ENCODE peak calls at places on chromosomes 12 and 14, in five cellular contexts. One of them, this sample, is unnamed.

GRCh38 chr14:74792249-74793039 is 29.3 kb downstream of the YLPM1 start:
- DNase-seq in pancreas: no peak
- DNase-seq in left ventricle myocardium inferior: no peak
- DNase-seq in kidney epithelial cell: no peak
- DNase-seq in coronary artery: no peak
- DNase-seq in this sample: peak

GRCh38 chr14:89773151-89773550 is 181.4 kb downstream of the EFCAB11 start:
- DNase-seq in pancreas: no peak
- DNase-seq in left ventricle myocardium inferior: no peak
- DNase-seq in kidney epithelial cell: no peak
- DNase-seq in coronary artery: no peak
- DNase-seq in this sample: no peak

GRCh38 chr12:105935106-105935505 is 203.6 kb downstream of the NUAK1 start:
- DNase-seq in pancreas: no peak
- DNase-seq in left ventricle myocardium inferior: no peak
- DNase-seq in kidney epithelial cell: no peak
- DNase-seq in coronary artery: no peak
- DNase-seq in this sample: peak

GRCh38 chr14:20732477-20732876 is 13.2 kb upstream of the EDDM3A start:
- DNase-seq in pancreas: no peak
- DNase-seq in left ventricle myocardium inferior: no peak
- DNase-seq in kidney epithelial cell: no peak
- DNase-seq in coronary artery: no peak
- DNase-seq in this sample: no peak

GRCh38 chr12:96153131-96153724 is 40.9 kb upstream of the ELK3 start:
- DNase-seq in pancreas: no peak
- DNase-seq in left ventricle myocardium inferior: no peak
- DNase-seq in kidney epithelial cell: no peak
- DNase-seq in coronary artery: no peak
- DNase-seq in this sample: no peak

GRCh38 chr12:89454080-89454848 is 70.3 kb downstream of the GALNT4 start:
- DNase-seq in pancreas: no peak
- DNase-seq in left ventricle myocardium inferior: no peak
- DNase-seq in kidney epithelial cell: no peak
- DNase-seq in coronary artery: no peak
- DNase-seq in this sample: peak

GRCh38 chr12:57476993-57477709 is 2.5 kb downstream of the ARHGAP9 start:
- DNase-seq in pancreas: no peak
- DNase-seq in left ventricle myocardium inferior: no peak
- DNase-seq in kidney epithelial cell: no peak
- DNase-seq in coronary artery: no peak
- DNase-seq in this sample: no peak

GRCh38 chr12:30169839-30170591 is 386.3 kb upstream of the TMTC1 start:
- DNase-seq in pancreas: no peak
- DNase-seq in left ventricle myocardium inferior: no peak
- DNase-seq in kidney epithelial cell: no peak
- DNase-seq in coronary artery: no peak
- DNase-seq in this sample: no peak

GRCh38 chr14:103130965-103131364 is 7.7 kb downstream of the TNFAIP2 start:
- DNase-seq in pancreas: peak
- DNase-seq in left ventricle myocardium inferior: no peak
- DNase-seq in kidney epithelial cell: no peak
- DNase-seq in coronary artery: no peak
- DNase-seq in this sample: peak

GRCh38 chr14:104883681-104884361 is 18.8 kb downstream of the CEP170B start:
- DNase-seq in pancreas: no peak
- DNase-seq in left ventricle myocardium inferior: peak
- DNase-seq in kidney epithelial cell: no peak
- DNase-seq in coronary artery: no peak
- DNase-seq in this sample: no peak

GRCh38 chr14:24398943-24399801 is at the start of gene NYNRIN:
- DNase-seq in pancreas: peak
- DNase-seq in left ventricle myocardium inferior: peak
- DNase-seq in kidney epithelial cell: no peak
- DNase-seq in coronary artery: no peak
- DNase-seq in this sample: peak

GRCh38 chr12:116423053-116423452 is 136.1 kb upstream of the MAP1LC3B2 start:
- DNase-seq in pancreas: no peak
- DNase-seq in left ventricle myocardium inferior: no peak
- DNase-seq in kidney epithelial cell: no peak
- DNase-seq in coronary artery: no peak
- DNase-seq in this sample: peak

GRCh38 chr14:93072659-93073365 is 42.9 kb downstream of the ITPK1 start:
- DNase-seq in pancreas: no peak
- DNase-seq in left ventricle myocardium inferior: no peak
- DNase-seq in kidney epithelial cell: no peak
- DNase-seq in coronary artery: no peak
- DNase-seq in this sample: no peak

GRCh38 chr12:55933158-55933798 is 2.3 kb downstream of the DGKA start:
- DNase-seq in pancreas: no peak
- DNase-seq in left ventricle myocardium inferior: no peak
- DNase-seq in kidney epithelial cell: no peak
- DNase-seq in coronary artery: no peak
- DNase-seq in this sample: no peak

GRCh38 chr14:53953828-53954550 is 2.6 kb downstream of the BMP4 start:
- DNase-seq in pancreas: peak
- DNase-seq in left ventricle myocardium inferior: peak
- DNase-seq in kidney epithelial cell: no peak
- DNase-seq in coronary artery: no peak
- DNase-seq in this sample: peak

GRCh38 chr12:114447799-114448617 is 42.1 kb upstream of the TBX5 start:
- DNase-seq in pancreas: no peak
- DNase-seq in left ventricle myocardium inferior: no peak
- DNase-seq in kidney epithelial cell: no peak
- DNase-seq in coronary artery: no peak
- DNase-seq in this sample: no peak

GRCh38 chr12:87054225-87054624 is 798.0 kb upstream of the MGAT4C start:
- DNase-seq in pancreas: no peak
- DNase-seq in left ventricle myocardium inferior: no peak
- DNase-seq in kidney epithelial cell: no peak
- DNase-seq in coronary artery: no peak
- DNase-seq in this sample: no peak

GRCh38 chr14:21558703-21559063 is 21.2 kb downstream of the OR10G3 start:
- DNase-seq in pancreas: no peak
- DNase-seq in left ventricle myocardium inferior: no peak
- DNase-seq in kidney epithelial cell: no peak
- DNase-seq in coronary artery: no peak
- DNase-seq in this sample: no peak

GRCh38 chr14:86057018-86057667 is 527.2 kb downstream of the FLRT2 start:
- DNase-seq in pancreas: no peak
- DNase-seq in left ventricle myocardium inferior: no peak
- DNase-seq in kidney epithelial cell: no peak
- DNase-seq in coronary artery: no peak
- DNase-seq in this sample: peak

GRCh38 chr14:33837943-33838683 is 112.8 kb downstream of the EGLN3 start:
- DNase-seq in pancreas: no peak
- DNase-seq in left ventricle myocardium inferior: no peak
- DNase-seq in kidney epithelial cell: no peak
- DNase-seq in coronary artery: no peak
- DNase-seq in this sample: no peak

GRCh38 chr12:52010152-52010622 is 3.4 kb downstream of the TAMALIN start:
- DNase-seq in pancreas: peak
- DNase-seq in left ventricle myocardium inferior: peak
- DNase-seq in kidney epithelial cell: no peak
- DNase-seq in coronary artery: no peak
- DNase-seq in this sample: peak

GRCh38 chr12:69392146-69392928 is 32.8 kb downstream of the YEATS4 start:
- DNase-seq in pancreas: no peak
- DNase-seq in left ventricle myocardium inferior: no peak
- DNase-seq in kidney epithelial cell: no peak
- DNase-seq in coronary artery: no peak
- DNase-seq in this sample: no peak

GRCh38 chr12:113418213-113418879 is 3.8 kb upstream of the SDSL start:
- DNase-seq in pancreas: no peak
- DNase-seq in left ventricle myocardium inferior: no peak
- DNase-seq in kidney epithelial cell: no peak
- DNase-seq in coronary artery: no peak
- DNase-seq in this sample: peak

GRCh38 chr14:58947816-58948440 is 240.5 kb upstream of the DAAM1 start:
- DNase-seq in pancreas: no peak
- DNase-seq in left ventricle myocardium inferior: no peak
- DNase-seq in kidney epithelial cell: no peak
- DNase-seq in coronary artery: no peak
- DNase-seq in this sample: peak

GRCh38 chr14:22849212-22849819 is 12.9 kb downstream of the MMP14 start:
- DNase-seq in pancreas: no peak
- DNase-seq in left ventricle myocardium inferior: peak
- DNase-seq in kidney epithelial cell: no peak
- DNase-seq in coronary artery: peak
- DNase-seq in this sample: peak

GRCh38 chr12:120849765-120850164 is 54.4 kb downstream of the SPPL3 start:
- DNase-seq in pancreas: no peak
- DNase-seq in left ventricle myocardium inferior: no peak
- DNase-seq in kidney epithelial cell: peak
- DNase-seq in coronary artery: no peak
- DNase-seq in this sample: peak

GRCh38 chr12:100225491-100225890 is 24.9 kb downstream of the ACTR6 start:
- DNase-seq in pancreas: no peak
- DNase-seq in left ventricle myocardium inferior: no peak
- DNase-seq in kidney epithelial cell: no peak
- DNase-seq in coronary artery: no peak
- DNase-seq in this sample: no peak

GRCh38 chr12:100229876-100230275 is 29.3 kb downstream of the ACTR6 start:
- DNase-seq in pancreas: no peak
- DNase-seq in left ventricle myocardium inferior: no peak
- DNase-seq in kidney epithelial cell: no peak
- DNase-seq in coronary artery: no peak
- DNase-seq in this sample: no peak

GRCh38 chr12:100234591-100235304 is 32.1 kb downstream of the DEPDC4 start:
- DNase-seq in pancreas: no peak
- DNase-seq in left ventricle myocardium inferior: no peak
- DNase-seq in kidney epithelial cell: no peak
- DNase-seq in coronary artery: no peak
- DNase-seq in this sample: peak

GRCh38 chr12:100234166-100234565 is 32.7 kb downstream of the DEPDC4 start:
- DNase-seq in pancreas: no peak
- DNase-seq in left ventricle myocardium inferior: no peak
- DNase-seq in kidney epithelial cell: no peak
- DNase-seq in coronary artery: no peak
- DNase-seq in this sample: peak

GRCh38 chr12:100229036-100229635 is 28.5 kb downstream of the ACTR6 start:
- DNase-seq in pancreas: no peak
- DNase-seq in left ventricle myocardium inferior: no peak
- DNase-seq in kidney epithelial cell: no peak
- DNase-seq in coronary artery: no peak
- DNase-seq in this sample: peak
- TF ChIP-seq CTCF in pancreas: no peak
- TF ChIP-seq CTCF in left ventricle myocardium inferior: no peak
- TF ChIP-seq CTCF in kidney epithelial cell: no peak
- TF ChIP-seq CTCF in coronary artery: no peak
- TF ChIP-seq CTCF in this sample: peak

GRCh38 chr12:4830568-4830967 is 79.1 kb upstream of the KCNA1 start:
- DNase-seq in pancreas: no peak
- DNase-seq in left ventricle myocardium inferior: no peak
- DNase-seq in kidney epithelial cell: no peak
- DNase-seq in coronary artery: no peak
- DNase-seq in this sample: no peak
- H3K4me3 ChIP-seq in pancreas: no peak
- H3K4me3 ChIP-seq in left ventricle myocardium inferior: no peak
- H3K4me3 ChIP-seq in kidney epithelial cell: no peak
- H3K4me3 ChIP-seq in coronary artery: no peak
- H3K4me3 ChIP-seq in this sample: no peak

GRCh38 chr12:47576256-47576655 is 129.6 kb downstream of the RPAP3 start:
- DNase-seq in pancreas: no peak
- DNase-seq in left ventricle myocardium inferior: no peak
- DNase-seq in kidney epithelial cell: no peak
- DNase-seq in coronary artery: no peak
- DNase-seq in this sample: no peak
- TF ChIP-seq CTCF in pancreas: no peak
- TF ChIP-seq CTCF in left ventricle myocardium inferior: no peak
- TF ChIP-seq CTCF in kidney epithelial cell: no peak
- TF ChIP-seq CTCF in coronary artery: no peak
- TF ChIP-seq CTCF in this sample: no peak

GRCh38 chr14:38207830-38208815 is at the start of gene SSTR1:
- DNase-seq in pancreas: peak
- DNase-seq in left ventricle myocardium inferior: no peak
- DNase-seq in kidney epithelial cell: no peak
- DNase-seq in coronary artery: no peak
- DNase-seq in this sample: peak

GRCh38 chr14:38210168-38210567 is 2.5 kb downstream of the SSTR1 start:
- DNase-seq in pancreas: no peak
- DNase-seq in left ventricle myocardium inferior: no peak
- DNase-seq in kidney epithelial cell: peak
- DNase-seq in coronary artery: no peak
- DNase-seq in this sample: peak

GRCh38 chr14:38209572-38210159 is 2.0 kb downstream of the SSTR1 start:
- DNase-seq in pancreas: no peak
- DNase-seq in left ventricle myocardium inferior: no peak
- DNase-seq in kidney epithelial cell: no peak
- DNase-seq in coronary artery: no peak
- DNase-seq in this sample: peak

GRCh38 chr14:38207342-38207741 is 362 bp upstream of the SSTR1 start:
- DNase-seq in pancreas: no peak
- DNase-seq in left ventricle myocardium inferior: no peak
- DNase-seq in kidney epithelial cell: no peak
- DNase-seq in coronary artery: no peak
- DNase-seq in this sample: peak

DNA sequence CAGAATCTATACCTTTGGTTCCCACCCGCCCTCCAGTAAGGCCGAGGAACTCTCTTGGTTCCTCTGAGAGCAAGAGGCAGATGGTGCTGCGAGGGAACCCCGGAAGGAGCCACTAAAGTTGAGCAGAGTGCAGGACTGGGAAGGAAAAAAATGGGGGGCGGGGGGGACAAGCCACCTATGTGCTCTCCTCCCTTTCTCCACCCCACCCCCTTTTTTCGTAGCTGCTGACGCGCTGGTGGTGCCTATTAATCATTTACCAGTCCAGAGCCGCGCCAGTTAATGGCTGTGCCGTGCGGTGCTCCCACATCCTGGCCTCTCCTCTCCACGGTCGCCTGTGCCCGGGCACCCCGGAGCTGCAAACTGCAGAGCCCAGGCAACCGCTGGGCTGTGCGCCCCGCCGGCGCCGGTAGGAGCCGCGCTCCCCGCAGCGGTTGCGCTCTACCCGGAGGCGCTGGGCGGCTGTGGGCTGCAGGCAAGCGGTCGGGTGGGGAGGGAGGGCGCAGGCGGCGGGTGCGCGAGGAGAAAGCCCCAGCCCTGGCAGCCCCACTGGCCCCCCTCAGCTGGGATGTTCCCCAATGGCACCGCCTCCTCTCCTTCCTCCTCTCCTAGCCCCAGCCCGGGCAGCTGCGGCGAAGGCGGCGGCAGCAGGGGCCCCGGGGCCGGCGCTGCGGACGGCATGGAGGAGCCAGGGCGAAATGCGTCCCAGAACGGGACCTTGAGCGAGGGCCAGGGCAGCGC is 1.3 kb downstream of the SSTR1 start:
- DNase-seq in pancreas: peak
- DNase-seq in left ventricle myocardium inferior: peak
- DNase-seq in kidney epithelial cell: peak
- DNase-seq in coronary artery: no peak
- DNase-seq in this sample: peak
- H3K4me3 ChIP-seq in pancreas: peak
- H3K4me3 ChIP-seq in left ventricle myocardium inferior: peak
- H3K4me3 ChIP-seq in kidney epithelial cell: peak
- H3K4me3 ChIP-seq in coronary artery: peak
- H3K4me3 ChIP-seq in this sample: peak

This sample was measured in fibroblast of villous mesenchyme.